ENCODE peak calls at places on chromosome 22, in four cellular contexts. Q is K562, D is HepG2, U is GM12878. H is an unnamed sample.

GRCh38 chr22:26894766-26895485 is 237.5 kb downstream of the MIAT start:
- DNase-seq in Q (no peak), D (peak; percentile 37), U (no peak), H (no peak)

GRCh38 chr22:21842946-21843345 is 24.5 kb downstream of the MAPK1 start:
- DNase-seq in Q (no peak), D (no peak), U (no peak), H (no peak)

GRCh38 chr22:22201185-22201924 is 43.2 kb upstream of the VPREB1 start:
- DNase-seq in Q (peak; percentile 95), D (peak; percentile 25), U (no peak), H (peak; percentile 78)

GRCh38 chr22:44424131-44424711 is 73.8 kb downstream of the RTL6 start:
- DNase-seq in Q (no peak), D (no peak), U (no peak), H (no peak)

GRCh38 chr22:17548756-17549035 is 14.6 kb upstream of the SLC25A18 start:
- DNase-seq in Q (no peak), D (no peak), U (no peak), H (no peak)

GRCh38 chr22:47206819-47207218 is 444.4 kb downstream of the TBC1D22A start:
- DNase-seq in Q (no peak), D (no peak), U (no peak), H (no peak)

GRCh38 chr22:32354360-32355351 is 3.0 kb upstream of the RFPL3 start:
- DNase-seq in Q (no peak), D (no peak), U (no peak), H (peak; percentile 53)

GRCh38 chr22:17781319-17782031 is 7.2 kb upstream of the BID start:
- DNase-seq in Q (no peak), D (peak; percentile 78), U (peak; percentile 60), H (no peak)

GRCh38 chr22:27488456-27489224 is 312.9 kb downstream of the MN1 start:
- DNase-seq in Q (no peak), D (peak; percentile 23), U (no peak), H (no peak)

GRCh38 chr22:21865041-21865440 is 2.4 kb downstream of the MAPK1 start:
- DNase-seq in Q (no peak), D (no peak), U (no peak), H (no peak)

GRCh38 chr22:50247748-50248147 is 2.9 kb upstream of the TUBGCP6 start:
- DNase-seq in Q (peak; percentile 30), D (no peak), U (no peak), H (peak; percentile 87)

GRCh38 chr22:27755521-27756211 is 45.9 kb downstream of the MN1 start:
- DNase-seq in Q (no peak), D (no peak), U (no peak), H (no peak)

GRCh38 chr22:21712751-21713427 is 22.7 kb downstream of the YPEL1 start:
- DNase-seq in Q (peak; percentile 99), D (peak; percentile 77), U (no peak), H (peak; percentile 84)

GRCh38 chr22:19784396-19785175 is 24.0 kb downstream of the TBX1 start:
- DNase-seq in Q (no peak), D (no peak), U (no peak), H (peak; percentile 46)

GRCh38 chr22:48720662-48721393 is 1106.8 kb downstream of the BRD1 start:
- DNase-seq in Q (no peak), D (no peak), U (no peak), H (no peak)

GRCh38 chr22:25602924-25603323 is 38.4 kb downstream of the GRK3 start:
- DNase-seq in Q (no peak), D (no peak), U (no peak), H (no peak)

GRCh38 chr22:33884829-33885228 is 35.4 kb downstream of the LARGE1 start:
- DNase-seq in Q (no peak), D (no peak), U (no peak), H (no peak)

GRCh38 chr22:40024201-40025061 is 29.7 kb downstream of the FAM83F start:
- DNase-seq in Q (peak; percentile 81), D (peak; percentile 54), U (no peak), H (peak; percentile 93)

GRCh38 chr22:18968011-18968749 is 32.1 kb upstream of the PRODH start:
- DNase-seq in Q (peak; percentile 94), D (no peak), U (no peak), H (peak; percentile 56)

GRCh38 chr22:32722441-32722840 is 79.1 kb upstream of the TIMP3 start:
- DNase-seq in Q (no peak), D (no peak), U (no peak), H (no peak)

GRCh38 chr22:41407433-41407832 is 25.7 kb downstream of the TEF start:
- DNase-seq in Q (no peak), D (no peak), U (no peak), H (no peak)

GRCh38 chr22:29312218-29313125 is 3.0 kb downstream of the RASL10A start:
- DNase-seq in Q (no peak), D (no peak), U (no peak), H (no peak)

GRCh38 chr22:20064545-20065262 is 15.3 kb upstream of the DGCR8 start:
- DNase-seq in Q (no peak), D (no peak), U (no peak), H (no peak)

GRCh38 chr22:28328751-28329150 is 350.9 kb downstream of the TTC28 start:
- DNase-seq in Q (no peak), D (no peak), U (no peak), H (no peak)

GRCh38 chr22:26953380-26953807 is 296.0 kb downstream of the MIAT start:
- DNase-seq in Q (no peak), D (no peak), U (no peak), H (peak; percentile 68)

GRCh38 chr22:27833803-27834202 is 32.2 kb upstream of the MN1 start:
- DNase-seq in Q (no peak), D (no peak), U (no peak), H (no peak)

GRCh38 chr22:44693756-44694155 is 8.2 kb upstream of the PRR5 start:
- DNase-seq in Q (no peak), D (no peak), U (no peak), H (no peak)

GRCh38 chr22:47569389-47570299 is 807.2 kb downstream of the TBC1D22A start:
- DNase-seq in Q (no peak), D (no peak), U (no peak), H (no peak)

GRCh38 chr22:47446331-47446730 is 683.9 kb downstream of the TBC1D22A start:
- DNase-seq in Q (no peak), D (no peak), U (no peak), H (no peak)

GRCh38 chr22:22728382-22728781 is 84.0 kb downstream of the GGTLC2 start:
- DNase-seq in Q (no peak), D (no peak), U (no peak), H (no peak)

GRCh38 chr22:25354456-25354855 is 135.0 kb downstream of the CRYBB2 start:
- DNase-seq in Q (no peak), D (no peak), U (no peak), H (no peak)

GRCh38 chr22:19776433-19777031 is 16.0 kb downstream of the TBX1 start:
- DNase-seq in Q (peak; percentile 90), D (no peak), U (no peak), H (no peak)

GRCh38 chr22:49753961-49754673 is 73.6 kb downstream of the BRD1 start:
- DNase-seq in Q (no peak), D (no peak), U (no peak), H (no peak)

GRCh38 chr22:20173246-20173645 is 22.4 kb upstream of the CCDC188 start:
- DNase-seq in Q (no peak), D (no peak), U (no peak), H (peak; percentile 36)

GRCh38 chr22:21038405-21038804 is 6.0 kb upstream of the SLC7A4 start:
- DNase-seq in Q (no peak), D (no peak), U (no peak), H (no peak)

GRCh38 chr22:27115816-27116256 is 458.4 kb downstream of the MIAT start:
- DNase-seq in Q (no peak), D (peak; percentile 77), U (no peak), H (no peak)

GRCh38 chr22:37623075-37624016 is 14.7 kb downstream of the GGA1 start:
- DNase-seq in Q (peak; percentile 72), D (peak; percentile 50), U (no peak), H (peak; percentile 83)
- TF ChIP-seq POLR2AphosphoS5 in Q (no peak), D (no peak), U (no peak), H (no peak)

DNA sequence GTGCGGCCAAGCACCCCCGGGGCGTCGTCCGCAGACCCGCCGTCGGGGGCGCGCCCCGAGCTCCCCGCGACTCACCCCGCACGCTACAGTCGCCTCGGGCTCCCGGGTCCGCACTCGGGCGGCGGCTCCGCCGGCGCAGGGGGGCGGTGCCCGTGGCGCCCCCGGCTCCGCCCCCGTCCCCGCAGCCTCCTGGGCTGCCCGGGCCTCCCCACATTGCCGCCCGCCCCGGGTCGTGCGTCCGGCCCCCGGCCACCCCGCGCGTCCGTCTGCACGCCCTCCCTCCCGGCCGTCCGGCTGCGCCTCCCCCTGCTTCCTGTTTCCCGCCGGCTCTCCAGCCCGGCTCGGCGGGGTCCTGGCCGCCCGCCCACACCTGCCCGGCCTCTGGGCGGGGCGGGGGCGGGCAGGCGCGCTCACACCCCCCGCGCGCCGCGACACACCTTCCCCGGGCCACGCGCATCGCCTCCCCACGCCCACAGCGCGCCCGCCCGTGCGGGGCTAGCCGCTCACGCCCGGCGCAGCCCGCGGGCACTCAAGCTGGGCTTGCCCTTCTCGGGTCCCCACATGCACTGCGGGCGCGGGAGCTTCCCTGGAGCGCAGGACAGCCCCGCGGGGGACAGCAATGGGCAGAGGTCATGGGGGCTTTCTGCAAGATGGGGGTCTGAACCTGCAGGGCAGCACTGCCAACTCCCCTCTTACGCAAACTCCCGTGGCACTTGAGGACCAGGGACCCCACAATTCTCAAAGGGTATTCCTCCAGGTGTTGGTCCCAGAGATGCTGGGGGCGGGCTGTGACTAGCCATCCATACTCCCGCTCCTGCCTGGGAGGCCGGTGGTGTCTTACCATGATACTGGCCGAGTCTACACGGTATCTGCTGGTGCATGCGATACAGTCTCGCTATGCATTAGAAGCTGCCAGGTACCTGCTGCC is at the start of gene CARD10:
- DNase-seq in Q (peak; percentile 85), D (no peak), U (no peak), H (peak; percentile 67)
- H3K4me2 ChIP-seq in Q (peak within 1 kb of the TSS; percentile 75), D (peak within 1 kb of the TSS; percentile 94), U (peak within 1 kb of the TSS; percentile 44), H (peak within 1 kb of the TSS; percentile 84)

DNA sequence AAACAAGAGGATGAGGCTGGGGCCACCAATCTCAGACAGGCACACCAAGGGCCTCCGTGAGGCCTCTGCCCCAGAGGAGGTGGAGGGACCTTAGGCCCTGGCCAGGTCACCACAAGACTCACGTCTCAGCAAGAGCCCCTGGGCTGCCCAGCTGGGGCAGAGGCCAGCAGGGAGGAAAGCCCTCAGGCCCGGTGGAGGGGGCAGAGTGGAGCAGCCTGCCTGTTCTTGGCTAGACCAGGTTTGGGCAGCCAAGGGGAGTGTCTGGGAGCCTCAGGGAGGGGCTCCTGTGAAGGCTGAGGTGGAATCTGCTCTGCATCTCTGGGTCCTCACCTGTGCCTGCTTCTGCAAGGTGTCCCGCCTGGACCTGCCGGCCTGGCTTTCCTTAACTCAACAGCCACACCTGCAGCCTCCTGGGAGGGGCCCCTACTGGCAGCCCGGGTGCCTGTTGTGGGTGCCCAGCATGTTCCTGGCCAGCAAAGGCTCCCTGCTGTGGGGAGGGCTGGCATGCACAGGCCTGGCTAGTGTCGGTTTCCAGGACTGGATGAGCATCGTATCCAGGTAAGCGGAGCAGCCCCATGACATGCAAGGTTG is 11.9 kb downstream of the TTLL12 start:
- DNase-seq in Q (no peak), D (no peak), U (no peak), H (no peak)
- TF ChIP-seq JUNB in Q (no peak), D (no peak), U (no peak), H (no peak)

GRCh38 chr22:46045459-46046298 is 68.7 kb upstream of the WNT7B start:
- DNase-seq in Q (no peak), D (no peak), U (no peak), H (no peak)
- TF ChIP-seq POLR2AphosphoS5 in Q (no peak), D (no peak), U (no peak), H (no peak)